ENCODE peak calls at places on chromosomes 11 and 22, in four cellular contexts. Q, E, U and G are unnamed samples.

GRCh38 chr11:36012979-36013378 is 69.1 kb downstream of the LDLRAD3 start:
- DNase-seq in Q (no peak), E (no peak), U (no peak), G (no peak)

GRCh38 chr11:2912038-2912410 is 17.2 kb downstream of the PHLDA2 start:
- DNase-seq in Q (no peak), E (no peak), U (no peak), G (no peak)

GRCh38 chr11:123451183-123451907 is 21.3 kb downstream of the GRAMD1B start:
- DNase-seq in Q (no peak), E (no peak), U (no peak), G (no peak)

GRCh38 chr11:71459767-71460320 is 6.8 kb downstream of the NADSYN1 start:
- DNase-seq in Q (no peak), E (no peak), U (no peak), G (no peak)

GRCh38 chr11:103530257-103530656 is 421.0 kb downstream of the DYNC2H1 start:
- DNase-seq in Q (no peak), E (no peak), U (no peak), G (no peak)

GRCh38 chr11:4018641-4019040 is 76.0 kb upstream of the RRM1 start:
- DNase-seq in Q (no peak), E (no peak), U (peak), G (no peak)

GRCh38 chr11:65428578-65429068 is 6.0 kb downstream of the NEAT1 start:
- DNase-seq in Q (no peak), E (no peak), U (no peak), G (no peak)

GRCh38 chr22:45703758-45704157 is 32.1 kb downstream of the ATXN10 start:
- DNase-seq in Q (no peak), E (no peak), U (no peak), G (no peak)